ENCODE peak calls at places on chromosomes 2 and 18, in nine cellular contexts. I is suprapubic skin, G is sigmoid colon, T is H1, B is HepG2, O is stomach, J is transverse colon, L is K562, A is GM12878. R is an unnamed sample.

GRCh38 chr2:24820598-24821432 is 27.6 kb downstream of the CENPO start:
- DNase-seq in I (no peak), G (peak; percentile 41), T (peak; percentile 46), B (no peak), O (peak; percentile 22), J (no peak), L (no peak), A (no peak), R (no peak)

GRCh38 chr2:172667926-172668325 is 67.7 kb upstream of the RAPGEF4 start:
- DNase-seq in I (no peak), G (no peak), T (no peak), B (no peak), O (no peak), J (no peak), L (no peak), A (no peak), R (no peak)

GRCh38 chr18:59079264-59079972 is 60.3 kb upstream of the SEC11C start:
- DNase-seq in I (no peak), G (no peak), T (no peak), B (no peak), O (no peak), J (no peak), L (no peak), A (no peak), R (no peak)

GRCh38 chr2:205771063-205771462 is 88.8 kb downstream of the NRP2 start:
- DNase-seq in I (no peak), G (no peak), T (no peak), B (no peak), O (peak; percentile 53), J (no peak), L (no peak), A (no peak), R (no peak)

GRCh38 chr2:144477943-144478283 is 42.0 kb downstream of the ZEB2 start:
- DNase-seq in I (no peak), G (no peak), T (no peak), B (no peak), O (no peak), J (no peak), L (no peak), A (no peak), R (no peak)

GRCh38 chr2:186771395-186771794 is 77.5 kb downstream of the FAM171B start:
- DNase-seq in I (no peak), G (no peak), T (no peak), B (no peak), O (no peak), J (no peak), L (no peak), A (no peak), R (no peak)

GRCh38 chr2:119520696-119521436 is 3.4 kb downstream of the SCTR start:
- DNase-seq in I (no peak), G (no peak), T (no peak), B (no peak), O (no peak), J (no peak), L (no peak), A (no peak), R (no peak)

GRCh38 chr2:215884741-215885140 is 128.6 kb downstream of the MREG start:
- DNase-seq in I (no peak), G (no peak), T (no peak), B (no peak), O (no peak), J (no peak), L (no peak), A (no peak), R (no peak)

GRCh38 chr18:3015203-3015590 is 2.3 kb upstream of the LPIN2 start:
- DNase-seq in I (peak; percentile 68), G (no peak), T (no peak), B (peak; percentile 69), O (no peak), J (no peak), L (peak; percentile 39), A (no peak), R (peak; percentile 63)

GRCh38 chr2:55885129-55885943 is 38.2 kb downstream of the EFEMP1 start:
- DNase-seq in I (no peak), G (no peak), T (no peak), B (no peak), O (no peak), J (no peak), L (no peak), A (no peak), R (no peak)

GRCh38 chr2:230913406-230913805 is 11.6 kb downstream of the GPR55 start:
- DNase-seq in I (peak; percentile 56), G (peak; percentile 77), T (no peak), B (peak; percentile 40), O (peak; percentile 47), J (peak; percentile 76), L (peak; percentile 60), A (no peak), R (peak; percentile 21)

GRCh38 chr18:72107647-72108046 is 436.5 kb downstream of the CBLN2 start:
- DNase-seq in I (no peak), G (no peak), T (peak; percentile 54), B (no peak), O (no peak), J (no peak), L (no peak), A (no peak), R (no peak)

GRCh38 chr2:9285921-9286320 is 79.3 kb downstream of the ASAP2 start:
- DNase-seq in I (no peak), G (no peak), T (no peak), B (no peak), O (no peak), J (no peak), L (no peak), A (no peak), R (no peak)

GRCh38 chr2:216017365-216017764 is 4.0 kb upstream of the MREG start:
- DNase-seq in I (no peak), G (no peak), T (no peak), B (no peak), O (no peak), J (peak; percentile 33), L (no peak), A (peak; percentile 68), R (peak; percentile 57)

GRCh38 chr18:902179-902718 is 2.4 kb upstream of the ADCYAP1 start:
- DNase-seq in I (no peak), G (no peak), T (no peak), B (no peak), O (no peak), J (no peak), L (no peak), A (no peak), R (no peak)

GRCh38 chr2:121285077-121285449 is at the start of gene TFCP2L1:
- DNase-seq in I (no peak), G (no peak), T (no peak), B (no peak), O (peak; percentile 83), J (peak; percentile 82), L (peak; percentile 86), A (no peak), R (peak; percentile 68)

GRCh38 chr2:109257653-109258052 is 128.6 kb downstream of the SH3RF3 start:
- DNase-seq in I (no peak), G (no peak), T (no peak), B (no peak), O (no peak), J (no peak), L (no peak), A (no peak), R (no peak)

DNA sequence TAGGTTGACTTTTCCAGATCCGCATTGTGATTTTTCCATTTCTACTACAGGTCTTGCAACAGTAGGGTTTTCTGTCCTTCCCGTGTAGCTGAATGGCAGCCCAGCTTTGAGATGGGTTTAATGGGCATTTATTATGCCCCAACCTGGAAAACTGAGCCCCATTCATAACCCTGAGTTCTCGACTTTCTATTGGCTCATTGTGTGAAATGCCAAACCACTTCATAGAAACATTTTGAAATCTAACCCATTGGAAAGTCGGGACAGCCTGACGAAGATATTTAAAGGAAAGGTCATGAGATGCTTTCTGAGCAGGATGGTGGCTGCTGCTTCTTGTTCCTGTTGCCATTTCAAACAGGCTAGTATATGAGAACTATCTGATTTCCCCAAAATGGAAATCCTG is 203.5 kb downstream of the ZFP36L2 start:
- DNase-seq in I (no peak), G (peak; percentile 20), T (no peak), B (no peak), O (no peak), J (no peak), L (no peak), A (no peak), R (no peak)
- TF ChIP-seq CTCF in I (no peak), G (no peak), T (no peak), B (no peak), O (no peak), J (no peak), L (no peak), A (no peak), R (no peak)

DNA sequence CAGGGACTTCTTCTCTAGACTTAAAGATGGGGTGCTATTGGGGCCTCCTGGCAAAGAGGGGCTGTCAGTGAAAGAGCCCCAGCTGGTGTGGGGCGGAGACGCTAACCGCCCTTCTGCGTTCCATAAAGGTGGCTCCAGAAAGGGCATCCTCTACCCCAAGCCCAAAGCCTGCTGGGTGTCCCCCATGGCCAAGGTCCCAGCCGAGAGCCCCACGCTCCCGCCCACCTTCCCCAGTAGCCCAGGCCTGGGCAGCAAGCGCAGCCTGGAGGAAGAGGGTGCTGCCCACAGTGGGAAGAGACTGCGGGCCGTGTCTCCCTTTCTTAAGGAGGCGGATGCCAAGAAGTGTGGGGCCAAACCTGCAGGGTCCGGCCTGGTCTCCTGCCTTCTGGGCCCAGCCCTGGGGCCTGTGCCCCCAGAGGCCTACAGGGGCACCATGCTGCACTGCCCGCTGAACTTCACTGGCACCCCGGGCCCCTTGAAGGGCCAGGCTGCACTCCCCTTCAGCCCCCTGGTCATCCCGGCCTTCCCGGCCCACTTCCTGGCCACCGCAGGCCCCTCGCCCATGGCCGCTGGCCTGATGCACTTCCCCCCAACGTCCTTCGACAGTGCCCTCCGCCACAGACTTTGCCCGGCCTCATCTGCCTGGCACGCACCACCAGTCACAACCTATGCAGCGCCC is 15.2 kb downstream of the ARID5A start:
- DNase-seq in I (no peak), G (no peak), T (no peak), B (no peak), O (no peak), J (no peak), L (no peak), A (no peak), R (no peak)
- TF ChIP-seq POLR2AphosphoS5 in I (no peak), G (no peak), T (no peak), B (no peak), O (no peak), J (no peak), L (no peak), A (peak; percentile 16), R (no peak)

GRCh38 chr2:231931481-231931915 is 5.3 kb upstream of the NPPC start:
- DNase-seq in I (peak; percentile 21), G (peak; percentile 89), T (no peak), B (no peak), O (peak; percentile 7), J (no peak), L (no peak), A (no peak), R (no peak)
- TF ChIP-seq EP300 in I (no peak), G (no peak), T (no peak), B (no peak), O (no peak), J (no peak), L (no peak), A (no peak), R (no peak)

DNA sequence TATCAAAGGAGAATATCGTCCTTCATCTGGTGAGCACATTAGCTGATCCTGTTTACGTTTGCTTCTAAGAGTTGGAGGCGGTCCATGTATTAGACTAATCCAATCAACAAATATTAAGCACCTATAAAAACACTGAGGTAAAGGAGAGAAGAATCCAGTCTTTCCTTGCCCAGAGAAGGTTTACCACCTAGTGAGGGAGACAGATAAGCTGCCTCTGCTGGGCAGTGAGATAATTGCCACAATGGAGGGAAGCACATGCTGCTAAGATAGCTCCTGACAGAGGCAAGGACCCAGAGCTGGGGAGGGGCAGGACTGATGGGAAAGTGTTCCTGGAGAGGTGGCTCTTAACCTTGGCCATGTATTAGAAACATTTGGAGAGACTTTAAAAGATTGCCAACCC is 36.7 kb upstream of the ST8SIA5 start:
- DNase-seq in I (no peak), G (no peak), T (no peak), B (no peak), O (no peak), J (no peak), L (no peak), A (no peak), R (no peak)
- TF ChIP-seq CTCF in I (no peak), G (no peak), T (peak; percentile 29), B (no peak), O (no peak), J (no peak), L (no peak), A (no peak), R (no peak)

R was measured in upper lobe of left lung.